ENCODE peak calls at places on chromosomes 2 and 18, in ten cellular contexts. O, G, E, Y, X, D, J, A, S and L are unnamed samples.

GRCh38 chr2:38381381-38382143 is 4.5 kb upstream of the ATL2 start:
- DNase-seq in O (no peak), G (no peak), E (no peak), Y (no peak), X (no peak), D (no peak), J (no peak), A (no peak), S (no peak), L (no peak)

GRCh38 chr18:24811963-24812681 is 351.7 kb downstream of the HRH4 start:
- DNase-seq in O (no peak), G (no peak), E (no peak), Y (no peak), X (no peak), D (no peak), J (no peak), A (no peak), S (no peak), L (no peak)

GRCh38 chr18:3758531-3758930 is 308.6 kb downstream of the TGIF1 start:
- DNase-seq in O (no peak), G (no peak), E (no peak), Y (no peak), X (no peak), D (no peak), J (no peak), A (peak), S (no peak), L (no peak)

GRCh38 chr18:58048243-58048642 is 4.2 kb downstream of the NEDD4L start:
- DNase-seq in O (no peak), G (no peak), E (no peak), Y (no peak), X (no peak), D (no peak), J (no peak), A (no peak), S (no peak), L (no peak)

GRCh38 chr2:67965246-67965645 is 97.6 kb downstream of the C1D start:
- DNase-seq in O (no peak), G (no peak), E (no peak), Y (no peak), X (no peak), D (peak), J (no peak), A (no peak), S (no peak), L (no peak)

GRCh38 chr2:20483496-20483895 is 36.6 kb downstream of the RHOB start:
- DNase-seq in O (no peak), G (no peak), E (no peak), Y (no peak), X (no peak), D (no peak), J (no peak), A (no peak), S (no peak), L (no peak)

GRCh38 chr2:45441571-45441970 is 169.5 kb downstream of the SRBD1 start:
- DNase-seq in O (no peak), G (no peak), E (no peak), Y (no peak), X (no peak), D (no peak), J (no peak), A (no peak), S (no peak), L (no peak)

GRCh38 chr18:61948196-61948800 is 55.5 kb upstream of the RNF152 start:
- DNase-seq in O (no peak), G (no peak), E (no peak), Y (no peak), X (no peak), D (no peak), J (no peak), A (peak), S (no peak), L (no peak)

GRCh38 chr2:175461839-175462238 is 280.3 kb upstream of the ATP5MC3 start:
- DNase-seq in O (no peak), G (no peak), E (no peak), Y (no peak), X (no peak), D (no peak), J (no peak), A (no peak), S (no peak), L (no peak)

GRCh38 chr2:50347355-50348044 is 684.4 kb downstream of the NRXN1 start:
- DNase-seq in O (no peak), G (no peak), E (no peak), Y (no peak), X (no peak), D (no peak), J (no peak), A (no peak), S (no peak), L (no peak)

GRCh38 chr2:69081001-69081400 is 68.0 kb downstream of the ANTXR1 start:
- DNase-seq in O (no peak), G (no peak), E (no peak), Y (no peak), X (no peak), D (no peak), J (no peak), A (no peak), S (no peak), L (no peak)

GRCh38 chr2:226738821-226739507 is 60.7 kb downstream of the IRS1 start:
- DNase-seq in O (no peak), G (no peak), E (no peak), Y (no peak), X (no peak), D (no peak), J (no peak), A (no peak), S (no peak), L (no peak)